ENCODE peak calls at places on chromosomes 2 and 18, in nine cellular contexts. D is cardiac muscle cell; Y is neuronal stem cell; V is fibroblast of lung; I is transverse colon; H is IMR-90; J is tibial artery; P is upper lobe of right lung; T is naive thymus-derived CD4-positive, alpha-beta T cell. K is an unnamed sample.

GRCh38 chr2:21543630-21544029 is 419.9 kb downstream of the TDRD15 start:
- DNase-seq in P (no peak), Y (no peak), T (no peak), J (no peak), D (no peak), H (no peak), V (no peak), I (no peak), K (no peak)

GRCh38 chr2:15657759-15658158 is 66.1 kb downstream of the DDX1 start:
- DNase-seq in I (no peak), Y (no peak), V (no peak), J (no peak), D (no peak), T (no peak), H (no peak), P (no peak), K (no peak)

GRCh38 chr18:58541789-58542425 is 87.0 kb downstream of the ALPK2 start:
- DNase-seq in Y (no peak), V (peak; percentile 100), T (no peak), J (no peak), P (no peak), H (peak; percentile 99), I (no peak), D (no peak), K (peak; percentile 31)

GRCh38 chr2:218896501-218897393 is 16.1 kb downstream of the WNT10A start:
- DNase-seq in J (no peak), I (peak; percentile 67), T (peak; percentile 77), Y (no peak), P (no peak), V (peak; percentile 64), H (peak; percentile 31), D (no peak), K (peak; percentile 88)

GRCh38 chr2:39929531-39929930 is 150.5 kb upstream of the THUMPD2 start:
- DNase-seq in T (no peak), I (no peak), V (no peak), P (no peak), H (no peak), D (no peak), Y (no peak), J (no peak), K (no peak)

GRCh38 chr18:68428026-68428425 is 286.9 kb downstream of the TMX3 start:
- DNase-seq in T (no peak), J (no peak), Y (no peak), P (no peak), D (no peak), H (peak; percentile 93), I (no peak), V (peak; percentile 95), K (no peak)

GRCh38 chr2:7191927-7192326 is 274.7 kb downstream of the RNF144A start:
- DNase-seq in V (peak; percentile 99), H (peak; percentile 62), J (no peak), D (peak; percentile 22), T (no peak), Y (no peak), I (no peak), P (no peak), K (no peak)

GRCh38 chr18:79857082-79857661 is 59.4 kb downstream of the KCNG2 start:
- DNase-seq in V (peak; percentile 65), I (no peak), Y (no peak), H (peak; percentile 58), D (peak; percentile 1), T (no peak), P (peak; percentile 47), J (no peak), K (no peak)

GRCh38 chr18:80249217-80250093 is 2.1 kb upstream of the PARD6G start:
- DNase-seq in D (no peak), V (peak; percentile 70), H (peak; percentile 20), J (no peak), P (no peak), I (no peak), T (no peak), Y (no peak), K (no peak)

GRCh38 chr18:46160050-46160798 is 56.0 kb downstream of the HAUS1 start:
- DNase-seq in J (no peak), D (no peak), H (no peak), V (peak; percentile 20), I (no peak), Y (no peak), P (no peak), T (no peak), K (no peak)

GRCh38 chr18:3747176-3747973 is 297.4 kb downstream of the TGIF1 start:
- DNase-seq in D (no peak), V (peak; percentile 92), T (no peak), H (peak; percentile 77), I (no peak), Y (no peak), J (peak; percentile 48), P (no peak), K (no peak)

GRCh38 chr18:36831139-36831538 is 2.2 kb downstream of the KIAA1328 start:
- DNase-seq in Y (no peak), H (peak; percentile 63), D (no peak), J (no peak), T (no peak), P (no peak), I (no peak), V (peak; percentile 21), K (no peak)

GRCh38 chr2:54092940-54093339 is 22.5 kb upstream of the ACYP2 start:
- DNase-seq in J (no peak), D (no peak), T (peak; percentile 35), V (no peak), Y (no peak), P (no peak), I (no peak), H (no peak), K (no peak)

GRCh38 chr2:27322301-27322765 is 564 bp downstream of the MPV17 start:
- DNase-seq in I (peak; percentile 18), T (no peak), H (peak; percentile 8), D (no peak), J (no peak), V (peak; percentile 17), Y (no peak), P (no peak), K (no peak)

GRCh38 chr2:216692636-216693413 is 2.5 kb downstream of the IGFBP5 start:
- DNase-seq in D (peak; percentile 92), H (peak; percentile 81), V (peak; percentile 81), J (peak; percentile 88), T (peak; percentile 61), P (peak; percentile 74), I (peak; percentile 77), Y (peak; percentile 93), K (no peak)

GRCh38 chr2:128405467-128405900 is 86.8 kb upstream of the HS6ST1 start:
- DNase-seq in J (peak; percentile 17), T (no peak), V (no peak), P (peak; percentile 48), D (no peak), Y (no peak), H (no peak), I (peak; percentile 2), K (no peak)

GRCh38 chr18:65363911-65364632 is 386.7 kb upstream of the CDH7 start:
- DNase-seq in T (no peak), D (no peak), H (no peak), V (no peak), I (no peak), J (no peak), P (no peak), Y (no peak), K (no peak)

GRCh38 chr2:209431701-209432100 is 7.9 kb downstream of the MAP2 start:
- DNase-seq in V (peak; percentile 85), Y (no peak), P (no peak), J (no peak), T (no peak), H (peak; percentile 9), I (no peak), D (no peak), K (no peak)

GRCh38 chr2:149058936-149059335 is 20.4 kb downstream of the LYPD6B start:
- DNase-seq in J (no peak), V (no peak), P (no peak), T (no peak), Y (no peak), I (no peak), H (no peak), D (no peak), K (no peak)

DNA sequence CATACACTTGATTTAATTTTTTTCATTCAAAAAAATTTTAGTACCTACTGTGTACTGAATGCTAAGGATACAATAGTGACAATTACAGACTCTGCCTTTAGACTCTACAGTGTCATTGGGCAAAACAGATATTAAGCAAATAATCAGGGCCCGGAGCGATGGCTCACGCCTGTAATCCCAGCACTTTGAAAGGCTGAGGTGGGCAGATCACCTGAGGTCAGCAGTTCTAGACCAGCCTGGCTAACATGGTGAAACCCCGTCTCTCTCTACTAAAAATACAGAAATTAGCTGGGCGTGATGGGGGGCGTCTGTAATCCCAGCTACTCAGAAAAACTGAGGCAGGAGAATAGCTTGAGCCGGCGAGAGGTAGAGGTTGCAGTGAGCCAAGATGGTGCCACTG is 1.4 kb downstream of the UBXN2A start:
- DNase-seq in D (no peak), V (no peak), I (no peak), H (no peak), T (no peak), P (no peak), Y (no peak), J (no peak), K (no peak)
- H3K4me3 ChIP-seq in D (peak overlapping the region; percentile 73), V (peak overlapping the region; percentile 84), I (no peak overlapping the region), H (peak overlapping the region; percentile 96), T (no peak overlapping the region), P (peak overlapping the region; percentile 77), Y (no peak overlapping the region), J (peak overlapping the region; percentile 93), K (no peak overlapping the region)

GRCh38 chr2:241009601-241010530 is 11.4 kb downstream of the SNED1 start:
- DNase-seq in J (no peak), I (no peak), T (peak; percentile 70), D (no peak), H (peak; percentile 50), V (peak; percentile 86), Y (no peak), P (peak; percentile 82), K (no peak)
- H3K27ac ChIP-seq in J (peak overlapping the region; percentile 31), I (peak overlapping the region; percentile 48), T (peak overlapping the region; percentile 64), D (no peak overlapping the region), H (peak overlapping the region; percentile 83), V (peak overlapping the region; percentile 57), Y (peak overlapping the region; percentile 4), P (peak overlapping the region; percentile 78), K (no peak overlapping the region)

DNA sequence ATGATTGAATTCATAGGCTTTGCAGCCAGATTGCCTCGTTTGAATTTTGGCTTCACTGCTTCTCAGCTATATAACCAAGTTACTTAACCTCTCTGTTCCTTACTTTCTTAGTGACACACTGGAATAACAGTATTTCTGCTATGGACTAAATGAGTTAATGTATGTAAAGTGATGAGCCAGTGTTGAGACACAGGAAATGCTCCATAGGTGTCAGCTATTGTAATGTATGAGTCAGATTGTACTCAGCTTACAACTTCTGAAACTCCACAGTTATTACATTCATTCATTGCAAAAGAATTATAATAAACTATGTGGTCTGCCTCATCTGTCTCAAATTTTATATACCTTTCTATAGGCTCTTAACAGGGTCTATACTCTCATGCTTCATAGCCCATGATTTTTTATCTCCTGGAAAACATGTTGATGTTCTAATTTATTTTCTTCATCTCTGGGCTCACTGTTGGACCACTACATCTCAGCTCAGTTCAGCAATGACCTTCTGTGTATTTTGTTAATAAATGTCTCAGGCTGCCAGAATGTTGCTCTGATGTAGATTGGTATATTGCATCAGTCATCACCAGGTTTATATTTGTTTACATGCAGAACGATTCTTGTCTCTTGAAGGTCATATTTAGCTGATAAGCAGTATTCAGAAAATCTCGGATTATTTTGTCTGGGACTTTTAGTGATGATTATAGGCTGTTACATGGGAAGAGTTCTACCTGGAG is 76.2 kb downstream of the MAP3K20 start:
- DNase-seq in J (no peak), Y (no peak), H (peak; percentile 90), I (no peak), V (peak; percentile 79), D (no peak), P (no peak), T (no peak), K (no peak)
- H3K4me3 ChIP-seq in J (no peak overlapping the region), Y (no peak overlapping the region), H (no peak overlapping the region), I (no peak overlapping the region), V (no peak overlapping the region), D (no peak overlapping the region), P (no peak overlapping the region), T (no peak overlapping the region), K (no peak overlapping the region)

GRCh38 chr18:26548144-26549102 is at the start of gene KCTD1:
- DNase-seq in D (peak; percentile 91), I (peak; percentile 85), T (peak; percentile 60), J (peak; percentile 72), P (peak; percentile 89), V (peak; percentile 87), H (peak; percentile 84), Y (peak; percentile 81), K (peak; percentile 49)
- H3K27ac ChIP-seq in D (no peak within 1 kb of the TSS), I (peak within 1 kb of the TSS; percentile 65), T (no peak within 1 kb of the TSS), J (peak within 1 kb of the TSS; percentile 93), P (peak within 1 kb of the TSS; percentile 51), V (no peak within 1 kb of the TSS), H (peak within 1 kb of the TSS; percentile 16), Y (no peak within 1 kb of the TSS), K (no peak within 1 kb of the TSS)